ENCODE peak calls at places on chromosomes 11 and 22, in five cellular contexts. S is GM23338, V is right atrium auricular region, Y is foreskin keratinocyte, A is HL-60. W is an unnamed sample.

GRCh38 chr22:22745225-22746060 is 101.0 kb downstream of the GGTLC2 start:
- DNase-seq in A (no peak), Y (no peak), V (no peak), S (peak; percentile 70), W (no peak)

GRCh38 chr11:44575288-44575672 is 9.8 kb downstream of the CD82 start:
- DNase-seq in S (no peak), Y (peak; percentile 69), V (no peak), A (no peak), W (no peak)

GRCh38 chr11:86205415-86206268 is 38.9 kb upstream of the EED start:
- DNase-seq in Y (no peak), A (peak; percentile 82), S (no peak), V (no peak), W (no peak)

GRCh38 chr11:9028591-9028990 is 24.8 kb upstream of the NRIP3 start:
- DNase-seq in A (no peak), S (no peak), V (no peak), Y (no peak), W (no peak)

GRCh38 chr11:57248780-57249383 is 11.8 kb upstream of the APLNR start:
- DNase-seq in V (peak; percentile 84), Y (peak; percentile 56), S (peak; percentile 90), A (no peak), W (no peak)

GRCh38 chr11:63510360-63511130 is 4.7 kb downstream of the LGALS12 start:
- DNase-seq in S (no peak), V (no peak), A (no peak), Y (no peak), W (no peak)

GRCh38 chr11:33375688-33376311 is 118.6 kb downstream of the HIPK3 start:
- DNase-seq in V (no peak), A (no peak), Y (peak; percentile 29), S (peak; percentile 73), W (no peak)

GRCh38 chr22:23104109-23104971 is 34.0 kb downstream of the GNAZ start:
- DNase-seq in S (no peak), A (no peak), V (no peak), Y (no peak), W (no peak)

GRCh38 chr11:23364076-23364475 is 503.8 kb upstream of the CCDC179 start:
- DNase-seq in Y (peak; percentile 35), V (no peak), A (no peak), S (no peak), W (no peak)

GRCh38 chr11:130174642-130175041 is 15.1 kb downstream of the ST14 start:
- DNase-seq in A (no peak), V (no peak), S (no peak), Y (no peak), W (no peak)

GRCh38 chr11:133955945-133956421 is 785 bp downstream of the IGSF9B start:
- DNase-seq in Y (no peak), V (no peak), S (peak; percentile 50), A (no peak), W (no peak)

GRCh38 chr11:133953999-133954398 is 2.8 kb downstream of the IGSF9B start:
- DNase-seq in A (no peak), S (no peak), Y (no peak), V (no peak), W (no peak)

GRCh38 chr11:133957926-133958325 is 1.2 kb upstream of the IGSF9B start:
- DNase-seq in Y (no peak), V (no peak), S (peak; percentile 35), A (no peak), W (no peak)

GRCh38 chr11:133955091-133955846 is 1.5 kb downstream of the IGSF9B start:
- DNase-seq in V (peak; percentile 72), A (no peak), S (peak; percentile 62), Y (no peak), W (no peak)

DNA sequence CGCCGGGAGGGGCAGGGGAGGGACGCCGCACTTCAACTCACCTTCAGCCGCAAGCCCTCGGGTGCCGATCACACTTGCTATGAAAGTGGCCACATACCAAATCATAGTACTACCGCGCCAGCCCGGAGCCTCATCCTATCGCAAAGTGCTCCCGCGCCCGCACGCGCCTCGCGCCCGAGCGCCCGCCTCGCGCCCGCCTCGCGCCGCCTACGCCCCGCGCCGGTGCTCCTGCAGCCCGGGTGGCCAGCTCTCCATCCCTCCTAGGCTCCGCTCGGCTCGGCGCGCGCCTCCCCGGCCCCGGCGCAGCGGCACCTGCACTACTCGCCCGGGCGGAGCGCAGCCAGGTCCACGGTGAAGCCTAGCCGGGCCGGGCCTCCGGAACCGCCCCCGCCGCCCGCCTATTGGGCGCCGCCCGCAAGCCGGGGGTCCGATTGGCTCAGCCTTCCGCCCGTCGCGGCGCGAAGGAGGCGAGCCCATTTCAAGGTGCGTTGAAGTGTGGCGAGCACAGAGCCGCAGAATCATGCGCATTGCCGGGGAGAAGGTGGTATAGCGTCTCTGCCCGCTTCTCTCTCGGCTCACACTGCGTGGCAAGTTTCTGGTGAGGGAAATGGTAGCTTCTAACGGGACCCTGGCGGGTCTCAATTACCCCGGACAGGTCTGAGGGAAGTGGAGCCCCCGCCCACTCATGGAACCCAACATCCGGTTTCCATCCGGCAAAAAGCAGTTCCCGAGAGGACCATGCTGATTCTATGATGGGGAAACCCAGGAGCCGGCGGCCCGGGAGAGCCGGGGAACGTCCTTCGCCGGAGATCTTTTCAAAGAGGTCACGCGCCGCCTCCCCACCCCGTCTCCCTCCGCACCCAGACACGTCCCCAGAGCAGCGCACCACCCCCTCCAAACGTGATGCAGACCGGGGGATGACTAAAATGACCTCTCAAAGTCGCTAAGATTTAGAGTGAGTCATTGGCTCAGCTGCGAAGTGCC is at the start of gene IGSF9B:
- DNase-seq in V (peak; percentile 81), S (peak; percentile 94), Y (peak; percentile 44), A (no peak), W (no peak)
- H3K27me3 ChIP-seq in V (no peaks in the 10 kb centered on the region), S (peaks cover 17% of the 10 kb centered on the region), Y (peaks cover 56% of the 10 kb centered on the region), A (peaks cover 29% of the 10 kb centered on the region), W (peaks cover 43% of the 10 kb centered on the region)

GRCh38 chr11:2169001-2169370 is 2.6 kb downstream of the TH start:
- DNase-seq in V (no peak), Y (no peak), A (no peak), S (no peak), W (no peak)

GRCh38 chr11:2167141-2168045 is 4.2 kb downstream of the TH start:
- DNase-seq in Y (no peak), A (no peak), V (no peak), S (no peak), W (no peak)

GRCh38 chr11:2166091-2166851 is 5.3 kb upstream of the INS start:
- DNase-seq in Y (no peak), V (no peak), A (no peak), S (peak; percentile 79), W (no peak)

GRCh38 chr11:2169626-2170570 is 1.7 kb downstream of the TH start:
- DNase-seq in Y (no peak), S (no peak), A (no peak), V (no peak), W (no peak)

GRCh38 chr11:2168286-2169000 is 3.2 kb downstream of the TH start:
- DNase-seq in A (no peak), Y (no peak), S (no peak), V (no peak), W (no peak)
- H3K27me3 ChIP-seq in A (peaks cover 41% of the 10 kb centered on the region), Y (no peaks in the 10 kb centered on the region), S (no peaks in the 10 kb centered on the region), V (no peaks in the 10 kb centered on the region), W (peaks cover 3% of the 10 kb centered on the region)

GRCh38 chr11:45900916-45901617 is 6.0 kb downstream of the FREY1 start:
- DNase-seq in Y (no peak), S (peak; percentile 34), V (no peak), A (no peak), W (no peak)

GRCh38 chr11:45897556-45897955 is 9.5 kb downstream of the FREY1 start:
- DNase-seq in V (no peak), A (no peak), S (no peak), Y (no peak), W (no peak)

GRCh38 chr11:45901646-45902045 is 5.4 kb downstream of the FREY1 start:
- DNase-seq in S (no peak), V (no peak), Y (no peak), A (no peak), W (no peak)

GRCh38 chr11:45899086-45899447 is 8.0 kb downstream of the FREY1 start:
- DNase-seq in S (no peak), Y (no peak), V (no peak), A (no peak), W (no peak)

GRCh38 chr11:45899448-45900174 is 7.5 kb downstream of the FREY1 start:
- DNase-seq in S (peak; percentile 97), A (peak; percentile 38), V (peak; percentile 82), Y (peak; percentile 63), W (peak; percentile 54)
- H3K27me3 ChIP-seq in S (peaks cover 3% of the 10 kb centered on the region), A (peaks cover 29% of the 10 kb centered on the region), V (no peaks in the 10 kb centered on the region), Y (peaks cover 63% of the 10 kb centered on the region), W (peaks cover 29% of the 10 kb centered on the region)

GRCh38 chr11:47857485-47858168 is 9.5 kb upstream of the NUP160 start:
- DNase-seq in Y (no peak), A (no peak), S (no peak), V (no peak), W (no peak)
- H3K27me3 ChIP-seq in Y (peaks cover 12% of the 10 kb centered on the region), A (no peaks in the 10 kb centered on the region), S (no peaks in the 10 kb centered on the region), V (no peaks in the 10 kb centered on the region), W (no peaks in the 10 kb centered on the region)

DNA sequence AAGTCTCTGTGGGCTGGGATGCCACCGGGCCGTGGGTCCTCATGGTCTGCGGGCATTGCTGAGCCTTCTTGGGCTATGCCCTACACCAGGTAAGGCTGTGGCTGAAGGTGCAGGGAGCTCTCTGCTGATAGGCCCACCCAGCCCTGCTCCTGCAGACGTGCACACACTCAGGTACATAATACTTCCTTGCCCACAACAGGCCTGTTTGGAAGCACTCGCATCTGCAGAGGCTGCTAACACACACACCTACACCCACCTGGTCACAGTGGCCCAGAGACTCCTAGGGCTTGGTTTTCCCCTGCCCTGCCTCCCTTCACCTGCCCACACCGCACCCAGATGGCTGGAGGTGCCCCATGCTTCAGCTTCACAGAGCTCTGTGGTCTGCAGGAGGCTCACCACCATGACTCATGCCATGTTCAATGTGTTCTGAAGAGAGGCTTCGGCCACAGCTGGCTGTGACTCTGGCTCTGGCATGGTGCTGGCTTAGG is 72.8 kb upstream of the KCNQ1OT1 start:
- DNase-seq in Y (peak; percentile 66), V (no peak), S (no peak), A (no peak), W (peak; percentile 79)
- H3K27me3 ChIP-seq in Y (peaks cover 38% of the 10 kb centered on the region), V (no peaks in the 10 kb centered on the region), S (peaks cover 37% of the 10 kb centered on the region), A (no peaks in the 10 kb centered on the region), W (no peaks in the 10 kb centered on the region)

DNA sequence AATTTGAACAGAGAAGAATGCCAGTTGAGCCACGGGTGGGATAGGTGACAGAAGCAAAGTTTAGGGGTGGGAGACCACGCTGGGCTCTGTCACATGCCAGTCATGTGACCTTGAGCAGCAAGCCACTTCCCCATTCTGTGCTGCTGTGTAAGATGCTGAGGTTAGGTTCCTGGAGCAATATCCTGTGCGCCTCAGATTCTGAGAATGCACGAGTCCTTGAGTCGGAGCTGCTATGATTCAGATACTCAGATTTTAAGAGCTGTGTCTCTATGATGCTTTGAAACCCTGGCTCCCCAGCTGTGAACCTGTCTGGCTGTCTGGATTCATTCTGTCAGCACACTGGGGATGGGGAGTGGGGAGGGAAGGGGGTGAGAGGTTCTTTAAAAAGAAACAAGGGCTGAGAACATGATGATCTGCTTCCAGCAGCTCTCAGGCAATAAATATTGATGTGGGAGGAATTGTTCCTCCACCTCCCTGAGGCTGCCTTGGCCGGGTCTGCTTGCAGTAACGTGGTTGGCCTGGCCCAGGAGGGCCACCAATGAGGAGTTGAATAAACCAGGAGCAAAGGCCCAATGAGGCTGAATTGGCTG is 24.0 kb downstream of the SLCO2B1 start:
- DNase-seq in Y (no peak), V (peak; percentile 70), S (no peak), A (no peak), W (peak; percentile 9)
- H3K27me3 ChIP-seq in Y (peaks cover 28% of the 10 kb centered on the region), V (no peaks in the 10 kb centered on the region), S (no peaks in the 10 kb centered on the region), A (no peaks in the 10 kb centered on the region), W (peaks cover 11% of the 10 kb centered on the region)

W was measured in kidney epithelial cell.